ENCODE peak calls at places on chromosome 2, in four cellular contexts. Q, P, L and X are unnamed samples.

GRCh38 chr2:38465789-38466127 is 88.7 kb upstream of the ATL2 start:
- DNase-seq in Q (peak; percentile 15), L (peak; percentile 35), P (peak; percentile 26), X (peak; percentile 57)

GRCh38 chr2:20509301-20509765 is 62.5 kb downstream of the RHOB start:
- DNase-seq in Q (no peak), L (no peak), P (no peak), X (no peak)

GRCh38 chr2:235747001-235747867 is 253.4 kb downstream of the AGAP1 start:
- DNase-seq in Q (no peak), L (no peak), P (no peak), X (no peak)

GRCh38 chr2:241540766-241541561 is 17.6 kb upstream of the BOK start:
- DNase-seq in L (peak; percentile 63), Q (peak; percentile 80), P (peak; percentile 46), X (peak; percentile 34)

GRCh38 chr2:106073608-106074406 is 120.3 kb downstream of the UXS1 start:
- DNase-seq in Q (no peak), P (no peak), L (no peak), X (no peak)

GRCh38 chr2:95728878-95729511 is 137.2 kb downstream of the TRIM43 start:
- DNase-seq in L (peak; percentile 69), P (peak; percentile 72), Q (peak; percentile 73), X (peak; percentile 80)

GRCh38 chr2:39571197-39571731 is 94.5 kb upstream of the TMEM178A start:
- DNase-seq in Q (no peak), L (no peak), P (no peak), X (no peak)

GRCh38 chr2:233848276-233848675 is 6.1 kb downstream of the HJURP start:
- DNase-seq in P (no peak), L (no peak), Q (no peak), X (no peak)

GRCh38 chr2:25558262-25558661 is 115.1 kb downstream of the DTNB start:
- DNase-seq in L (no peak), P (no peak), Q (no peak), X (no peak)

GRCh38 chr2:16862474-16862873 is 196.8 kb upstream of the CYRIA start:
- DNase-seq in P (no peak), L (no peak), Q (no peak), X (no peak)

GRCh38 chr2:39705638-39706037 is 39.9 kb downstream of the TMEM178A start:
- DNase-seq in L (no peak), P (no peak), Q (no peak), X (no peak)

GRCh38 chr2:11071207-11071606 is 84.1 kb upstream of the SLC66A3 start:
- DNase-seq in Q (no peak), P (no peak), L (peak; percentile 41), X (no peak)

GRCh38 chr2:229445501-229446294 is 174.6 kb upstream of the PID1 start:
- DNase-seq in P (no peak), L (no peak), Q (no peak), X (no peak)

GRCh38 chr2:57146951-57147350 is 899.7 kb upstream of the VRK2 start:
- DNase-seq in L (no peak), Q (no peak), P (no peak), X (no peak)

GRCh38 chr2:99623613-99624012 is 133.8 kb upstream of the REV1 start:
- DNase-seq in P (no peak), Q (no peak), L (no peak), X (no peak)

GRCh38 chr2:118442949-118443348 is 354.7 kb downstream of the INSIG2 start:
- DNase-seq in L (no peak), P (no peak), Q (no peak), X (no peak)

GRCh38 chr2:173963817-173964564 is 1.2 kb downstream of the SP3 start:
- DNase-seq in P (peak; percentile 87), Q (peak; percentile 92), L (peak; percentile 96), X (peak; percentile 96)

GRCh38 chr2:240435457-240435954 is at the start of gene GPC1:
- DNase-seq in P (no peak), Q (peak; percentile 78), L (peak; percentile 69), X (peak; percentile 84)

GRCh38 chr2:231360401-231360800 is 35.1 kb upstream of the B3GNT7 start:
- DNase-seq in P (no peak), L (no peak), Q (no peak), X (no peak)

GRCh38 chr2:122451040-122451439 is 695.6 kb downstream of the TSN start:
- DNase-seq in P (no peak), Q (no peak), L (no peak), X (no peak)

GRCh38 chr2:203077458-203077857 is 62.8 kb downstream of the NBEAL1 start:
- DNase-seq in L (no peak), P (no peak), Q (no peak), X (no peak)

GRCh38 chr2:221571108-221571390 is 1.1 kb downstream of the EPHA4 start:
- DNase-seq in Q (no peak), P (no peak), L (peak; percentile 11), X (no peak)

GRCh38 chr2:54206596-54206995 is 49.4 kb downstream of the TSPYL6 start:
- DNase-seq in Q (no peak), L (no peak), P (no peak), X (no peak)

GRCh38 chr2:3078684-3079083 is 298.9 kb downstream of the EIPR1 start:
- DNase-seq in L (no peak), Q (no peak), P (no peak), X (no peak)

GRCh38 chr2:223051580-223052375 is at the start of gene KCNE4:
- DNase-seq in P (no peak), L (peak; percentile 17), Q (no peak), X (no peak)

GRCh38 chr2:43199492-43200481 is 26.6 kb downstream of the ZFP36L2 start:
- DNase-seq in L (peak; percentile 25), Q (peak; percentile 38), P (no peak), X (no peak)

GRCh38 chr2:127048969-127049897 is 57.7 kb downstream of the BIN1 start:
- DNase-seq in P (no peak), L (no peak), Q (peak; percentile 11), X (peak; percentile 41)

GRCh38 chr2:63057249-63058148 is 6.9 kb downstream of the OTX1 start:
- DNase-seq in Q (no peak), L (no peak), P (no peak), X (no peak)

GRCh38 chr2:67169417-67170140 is 227.6 kb upstream of the ETAA1 start:
- DNase-seq in P (no peak), Q (no peak), L (no peak), X (no peak)

GRCh38 chr2:152647417-152648010 is 69.7 kb downstream of the PRPF40A start:
- DNase-seq in L (peak; percentile 63), P (peak; percentile 48), Q (peak; percentile 64), X (peak; percentile 68)

GRCh38 chr2:106359512-106359911 is 108.7 kb downstream of the RGPD3 start:
- DNase-seq in P (no peak), L (no peak), Q (no peak), X (no peak)

GRCh38 chr2:128468186-128468585 is 149.5 kb upstream of the HS6ST1 start:
- DNase-seq in L (no peak), P (no peak), Q (no peak), X (no peak)

DNA sequence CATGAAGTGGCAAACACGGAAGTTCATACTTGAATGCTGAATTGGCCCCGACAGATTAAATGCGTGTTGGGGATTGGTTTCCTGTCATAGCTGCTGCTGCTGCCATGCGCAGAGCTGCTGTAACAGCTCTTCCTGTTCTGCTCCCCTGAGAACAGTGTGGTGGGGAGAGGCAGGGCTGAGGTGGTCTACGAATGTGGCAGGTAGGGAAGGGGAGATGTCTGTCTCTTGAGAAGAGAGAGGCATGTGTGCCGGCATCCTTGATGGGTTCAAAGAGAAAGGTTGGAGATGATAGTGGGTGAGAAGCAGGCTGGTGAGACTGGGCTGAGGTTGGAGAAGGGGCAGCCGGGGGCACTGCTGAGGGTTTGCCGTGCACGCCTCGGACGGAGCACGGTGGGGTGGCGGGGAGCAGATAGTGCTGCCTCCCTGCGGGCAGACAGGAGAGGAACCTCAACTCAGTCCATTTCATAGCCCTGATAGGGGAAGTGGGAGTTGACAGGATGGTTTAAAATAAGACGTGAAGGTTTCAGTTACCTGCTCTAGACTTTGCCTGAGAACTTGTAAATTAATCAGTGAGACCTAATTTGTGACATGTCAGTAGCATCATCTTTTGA is 46.1 kb downstream of the TMEM185B start:
- DNase-seq in Q (no peak), L (peak; percentile 69), P (peak; percentile 21), X (peak; percentile 48)
- TF ChIP-seq CTCF in Q (no peak), L (peak; percentile 5), P (no peak), X (peak; percentile 19)

GRCh38 chr2:46226620-46227019 is 70.6 kb upstream of the EPAS1 start:
- DNase-seq in P (no peak), Q (no peak), L (no peak), X (no peak)

GRCh38 chr2:46227022-46227421 is 70.2 kb upstream of the EPAS1 start:
- DNase-seq in Q (no peak), P (no peak), L (no peak), X (no peak)

GRCh38 chr2:46227674-46228289 is 69.4 kb upstream of the EPAS1 start:
- DNase-seq in L (no peak), Q (no peak), P (no peak), X (no peak)

GRCh38 chr2:46225730-46226129 is 71.5 kb upstream of the EPAS1 start:
- DNase-seq in Q (no peak), L (no peak), P (no peak), X (no peak)

GRCh38 chr2:46225150-46225480 is 72.1 kb upstream of the EPAS1 start:
- DNase-seq in P (no peak), Q (no peak), L (no peak), X (no peak)
- TF ChIP-seq POLR2A in P (no peak), Q (no peak), L (no peak), X (no peak)

GRCh38 chr2:144509001-144509545 is 10.8 kb downstream of the ZEB2 start:
- DNase-seq in L (no peak), Q (no peak), P (no peak), X (no peak)

GRCh38 chr2:144509548-144510205 is 10.2 kb downstream of the ZEB2 start:
- DNase-seq in P (no peak), L (no peak), Q (no peak), X (no peak)

GRCh38 chr2:144508162-144508765 is 11.7 kb downstream of the ZEB2 start:
- DNase-seq in L (no peak), P (no peak), Q (no peak), X (no peak)

GRCh38 chr2:144505245-144505801 is 14.6 kb downstream of the ZEB2 start:
- DNase-seq in P (no peak), Q (no peak), L (no peak), X (no peak)

GRCh38 chr2:144507441-144508161 is 12.3 kb downstream of the ZEB2 start:
- DNase-seq in Q (no peak), P (no peak), L (no peak), X (no peak)
- H3K27ac ChIP-seq in Q (no peak overlapping the region), P (peak overlapping the region; percentile 83), L (peak overlapping the region; percentile 89), X (peak overlapping the region; percentile 8)

GRCh38 chr2:201258666-201258999 is 1.7 kb upstream of the CASP8 start:
- DNase-seq in P (no peak), Q (no peak), L (no peak), X (no peak)
- TF ChIP-seq CTCF in P (no peak), Q (no peak), L (no peak), X (no peak)